ENCODE peak calls at places on chromosomes 5 and 9, in nine cellular contexts. J is stomach, A is tibial artery, F is NCI-H748 treated with DMSO at 0.1 percent for 48 hours, W is heart left ventricle, I is astrocyte, C is hypothalamus, M is cardiac fibroblast, K is DND-41. R is an unnamed sample.

GRCh38 chr5:43353668-43354067 is 40.5 kb upstream of the HMGCS1 start:
- DNase-seq in C (no peak), K (no peak), F (no peak), I (no peak), A (no peak), M (no peak), W (no peak), J (no peak), R (no peak)

GRCh38 chr9:102521097-102521755 is 473.9 kb upstream of the CYLC2 start:
- DNase-seq in C (no peak), J (no peak), A (no peak), W (no peak), I (no peak), K (no peak), M (no peak), F (no peak), R (no peak)

GRCh38 chr5:123036391-123037103 is at the start of gene PPIC:
- DNase-seq in C (peak; percentile 58), W (peak; percentile 93), K (no peak), M (peak; percentile 87), J (peak; percentile 89), A (peak; percentile 94), I (peak; percentile 69), F (peak; percentile 40), R (peak; percentile 91)

GRCh38 chr5:178107889-178108288 is 5.4 kb upstream of the N4BP3 start:
- DNase-seq in J (no peak), A (no peak), K (no peak), I (no peak), M (no peak), C (no peak), W (no peak), F (no peak), R (no peak)

GRCh38 chr5:31213676-31214638 is 20.5 kb downstream of the CDH6 start:
- DNase-seq in M (no peak), W (no peak), K (no peak), I (no peak), J (no peak), A (no peak), F (peak; percentile 96), C (no peak), R (no peak)

GRCh38 chr5:127723571-127723970 is 20.4 kb downstream of the CCDC192 start:
- DNase-seq in M (peak; percentile 78), K (no peak), C (no peak), A (no peak), W (no peak), F (no peak), J (no peak), I (peak; percentile 7), R (peak; percentile 37)

GRCh38 chr9:132588501-132589147 is 6.2 kb downstream of the BARHL1 start:
- DNase-seq in A (no peak), J (no peak), F (no peak), C (no peak), W (no peak), M (no peak), K (no peak), I (no peak), R (no peak)

GRCh38 chr5:180313677-180314076 is 21.8 kb upstream of the MAPK9 start:
- DNase-seq in W (peak; percentile 90), M (no peak), J (no peak), I (no peak), K (no peak), F (no peak), A (no peak), C (no peak), R (peak; percentile 22)

GRCh38 chr5:91521313-91521712 is 138.2 kb upstream of the ARRDC3 start:
- DNase-seq in F (no peak), M (no peak), J (no peak), K (no peak), I (peak; percentile 3), A (no peak), C (no peak), W (no peak), R (no peak)

GRCh38 chr9:117707561-117707960 is 3.4 kb downstream of the TLR4 start:
- DNase-seq in A (no peak), K (no peak), W (no peak), I (no peak), M (peak; percentile 15), F (no peak), J (no peak), C (no peak), R (no peak)

GRCh38 chr5:73498057-73498992 is at the start of gene BTF3:
- DNase-seq in F (peak; percentile 81), W (peak; percentile 97), J (peak; percentile 95), K (peak; percentile 95), A (peak; percentile 97), M (peak; percentile 97), C (peak; percentile 96), I (peak; percentile 96), R (peak; percentile 98)